ENCODE peak calls at places on chromosome 13, in five cellular contexts. One of them, this sample, is unnamed. For H3K4me1, the result is how much of the 10 kb centered on the place peaks cover.

GRCh38 chr13:33213797-33214196 is 71.8 kb downstream of the STARD13 start:
- DNase-seq in astrocyte: peak
- DNase-seq in PC-3: no peak
- DNase-seq in trophoblast cell: no peak
- DNase-seq in mesendoderm: no peak
- DNase-seq in this sample: peak

GRCh38 chr13:94722596-94722995 is 10.3 kb upstream of the SOX21 start:
- DNase-seq in astrocyte: peak
- DNase-seq in PC-3: no peak
- DNase-seq in trophoblast cell: peak
- DNase-seq in mesendoderm: no peak
- DNase-seq in this sample: no peak

GRCh38 chr13:90272356-90272755 is 1075.1 kb upstream of the MIR17HG start:
- DNase-seq in astrocyte: peak
- DNase-seq in PC-3: peak
- DNase-seq in trophoblast cell: no peak
- DNase-seq in mesendoderm: no peak
- DNase-seq in this sample: no peak

GRCh38 chr13:75135325-75135825 is 346.6 kb downstream of the TBC1D4 start:
- DNase-seq in astrocyte: peak
- DNase-seq in PC-3: peak
- DNase-seq in trophoblast cell: no peak
- DNase-seq in mesendoderm: peak
- DNase-seq in this sample: peak

GRCh38 chr13:46975173-46975572 is 78.3 kb upstream of the HTR2A start:
- DNase-seq in astrocyte: no peak
- DNase-seq in PC-3: no peak
- DNase-seq in trophoblast cell: no peak
- DNase-seq in mesendoderm: no peak
- DNase-seq in this sample: no peak

GRCh38 chr13:40401911-40402776 is 264.3 kb downstream of the FOXO1 start:
- DNase-seq in astrocyte: peak
- DNase-seq in PC-3: peak
- DNase-seq in trophoblast cell: peak
- DNase-seq in mesendoderm: peak
- DNase-seq in this sample: peak

GRCh38 chr13:63184693-63185092 is 1769.0 kb upstream of the PCDH20 start:
- DNase-seq in astrocyte: peak
- DNase-seq in PC-3: peak
- DNase-seq in trophoblast cell: peak
- DNase-seq in mesendoderm: peak
- DNase-seq in this sample: peak

GRCh38 chr13:23899555-23899954 is 2.3 kb upstream of the C1QTNF9B start:
- DNase-seq in astrocyte: peak
- DNase-seq in PC-3: peak
- DNase-seq in trophoblast cell: no peak
- DNase-seq in mesendoderm: no peak
- DNase-seq in this sample: peak

GRCh38 chr13:109666656-109667448 is 119.5 kb downstream of the IRS2 start:
- DNase-seq in astrocyte: peak
- DNase-seq in PC-3: peak
- DNase-seq in trophoblast cell: no peak
- DNase-seq in mesendoderm: peak
- DNase-seq in this sample: peak

GRCh38 chr13:112545866-112546265 is 42.1 kb downstream of the TUBGCP3 start:
- DNase-seq in astrocyte: peak
- DNase-seq in PC-3: no peak
- DNase-seq in trophoblast cell: no peak
- DNase-seq in mesendoderm: no peak
- DNase-seq in this sample: peak

GRCh38 chr13:99227331-99227900 is 26.8 kb downstream of the UBAC2 start:
- DNase-seq in astrocyte: no peak
- DNase-seq in PC-3: no peak
- DNase-seq in trophoblast cell: no peak
- DNase-seq in mesendoderm: no peak
- DNase-seq in this sample: no peak

GRCh38 chr13:99191900-99192399 is 8.7 kb upstream of the UBAC2 start:
- DNase-seq in astrocyte: no peak
- DNase-seq in PC-3: peak
- DNase-seq in trophoblast cell: no peak
- DNase-seq in mesendoderm: no peak
- DNase-seq in this sample: peak

GRCh38 chr13:51800456-51800855 is 3.5 kb downstream of the DHRS12 start:
- DNase-seq in astrocyte: no peak
- DNase-seq in PC-3: no peak
- DNase-seq in trophoblast cell: no peak
- DNase-seq in mesendoderm: no peak
- DNase-seq in this sample: no peak

GRCh38 chr13:110304256-110304655 is 2.7 kb downstream of the COL4A1 start:
- DNase-seq in astrocyte: no peak
- DNase-seq in PC-3: no peak
- DNase-seq in trophoblast cell: peak
- DNase-seq in mesendoderm: no peak
- DNase-seq in this sample: no peak

GRCh38 chr13:29730253-29730652 is 120.2 kb downstream of the UBL3 start:
- DNase-seq in astrocyte: no peak
- DNase-seq in PC-3: peak
- DNase-seq in trophoblast cell: no peak
- DNase-seq in mesendoderm: no peak
- DNase-seq in this sample: no peak

GRCh38 chr13:88097541-88097940 is 426.4 kb downstream of the SLITRK5 start:
- DNase-seq in astrocyte: no peak
- DNase-seq in PC-3: no peak
- DNase-seq in trophoblast cell: no peak
- DNase-seq in mesendoderm: no peak
- DNase-seq in this sample: no peak

GRCh38 chr13:21849323-21849722 is 178.4 kb downstream of the FGF9 start:
- DNase-seq in astrocyte: no peak
- DNase-seq in PC-3: peak
- DNase-seq in trophoblast cell: peak
- DNase-seq in mesendoderm: peak
- DNase-seq in this sample: no peak

DNA sequence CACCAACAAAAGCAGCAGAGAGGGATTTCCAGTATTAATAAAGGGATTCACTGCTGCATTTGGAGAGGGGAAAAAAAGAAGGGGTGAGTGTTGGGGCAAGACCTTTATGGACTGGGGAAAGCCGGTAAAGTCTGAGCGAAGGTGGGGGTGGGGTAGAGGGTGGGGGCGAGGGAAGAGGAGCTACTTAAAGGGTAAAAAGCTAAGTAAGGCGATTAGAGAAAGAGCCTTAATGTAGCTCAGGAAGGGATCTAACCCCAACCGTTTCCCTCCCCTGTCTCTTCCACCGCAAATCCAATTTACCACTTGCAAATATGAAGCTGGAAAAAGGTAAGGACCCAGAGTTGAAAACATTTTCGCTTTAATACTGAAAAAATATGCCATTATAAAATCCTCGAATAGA is 4.4 kb downstream of the SLITRK1 start:
- DNase-seq in astrocyte: no peak
- DNase-seq in PC-3: no peak
- DNase-seq in trophoblast cell: no peak
- DNase-seq in mesendoderm: no peak
- DNase-seq in this sample: no peak
- H3K9ac ChIP-seq in astrocyte: no peak
- H3K9ac ChIP-seq in PC-3: no peak
- H3K9ac ChIP-seq in trophoblast cell: no peak
- H3K9ac ChIP-seq in mesendoderm: no peak
- H3K9ac ChIP-seq in this sample: no peak

GRCh38 chr13:27160657-27161174 is 10.9 kb downstream of the USP12 start:
- DNase-seq in astrocyte: no peak
- DNase-seq in PC-3: no peak
- DNase-seq in trophoblast cell: no peak
- DNase-seq in mesendoderm: no peak
- DNase-seq in this sample: no peak
- H3K4me3 ChIP-seq in astrocyte: no peak
- H3K4me3 ChIP-seq in PC-3: no peak
- H3K4me3 ChIP-seq in trophoblast cell: no peak
- H3K4me3 ChIP-seq in mesendoderm: no peak
- H3K4me3 ChIP-seq in this sample: no peak

GRCh38 chr13:44758595-44759221 is 182.6 kb upstream of the TSC22D1 start:
- DNase-seq in astrocyte: peak
- DNase-seq in PC-3: peak
- DNase-seq in trophoblast cell: peak
- DNase-seq in mesendoderm: no peak
- DNase-seq in this sample: peak

GRCh38 chr13:44759723-44760360 is 183.7 kb upstream of the TSC22D1 start:
- DNase-seq in astrocyte: peak
- DNase-seq in PC-3: peak
- DNase-seq in trophoblast cell: peak
- DNase-seq in mesendoderm: no peak
- DNase-seq in this sample: peak

GRCh38 chr13:44760434-44760833 is 184.3 kb upstream of the TSC22D1 start:
- DNase-seq in astrocyte: no peak
- DNase-seq in PC-3: no peak
- DNase-seq in trophoblast cell: no peak
- DNase-seq in mesendoderm: no peak
- DNase-seq in this sample: no peak

GRCh38 chr13:44757671-44758070 is 181.5 kb upstream of the TSC22D1 start:
- DNase-seq in astrocyte: no peak
- DNase-seq in PC-3: no peak
- DNase-seq in trophoblast cell: no peak
- DNase-seq in mesendoderm: no peak
- DNase-seq in this sample: no peak

GRCh38 chr13:44759222-44759721 is 183.1 kb upstream of the TSC22D1 start:
- DNase-seq in astrocyte: peak
- DNase-seq in PC-3: no peak
- DNase-seq in trophoblast cell: no peak
- DNase-seq in mesendoderm: no peak
- DNase-seq in this sample: peak
- H3K4me1 ChIP-seq in astrocyte: half or more
- H3K4me1 ChIP-seq in PC-3: under half
- H3K4me1 ChIP-seq in trophoblast cell: under half
- H3K4me1 ChIP-seq in mesendoderm: under half
- H3K4me1 ChIP-seq in this sample: under half

GRCh38 chr13:106603568-106603967 is 35.6 kb upstream of the ARGLU1 start:
- DNase-seq in astrocyte: no peak
- DNase-seq in PC-3: no peak
- DNase-seq in trophoblast cell: no peak
- DNase-seq in mesendoderm: no peak
- DNase-seq in this sample: no peak

GRCh38 chr13:106612688-106613087 is 44.8 kb upstream of the ARGLU1 start:
- DNase-seq in astrocyte: no peak
- DNase-seq in PC-3: no peak
- DNase-seq in trophoblast cell: no peak
- DNase-seq in mesendoderm: no peak
- DNase-seq in this sample: peak

GRCh38 chr13:106610511-106610910 is 42.6 kb upstream of the ARGLU1 start:
- DNase-seq in astrocyte: peak
- DNase-seq in PC-3: peak
- DNase-seq in trophoblast cell: no peak
- DNase-seq in mesendoderm: no peak
- DNase-seq in this sample: peak

DNA sequence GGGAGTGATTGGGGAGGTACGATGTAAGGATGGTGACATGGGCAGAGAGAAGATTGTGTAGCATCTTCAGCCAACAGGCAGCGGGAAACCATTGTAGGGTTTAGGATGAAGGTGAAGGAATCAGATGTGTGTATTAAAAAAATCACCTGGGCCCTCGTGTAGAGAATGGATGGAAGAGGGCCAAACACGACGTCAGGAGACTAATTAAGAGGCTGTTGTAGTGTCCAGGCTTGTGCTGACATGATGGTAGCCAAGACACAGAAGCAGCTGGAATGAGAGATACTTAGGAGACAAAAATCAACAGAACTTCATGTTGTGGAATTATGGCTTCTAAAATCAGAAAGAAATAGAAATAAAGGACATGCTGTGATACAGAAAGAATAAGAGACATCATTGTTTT is 41.2 kb upstream of the ARGLU1 start:
- DNase-seq in astrocyte: no peak
- DNase-seq in PC-3: no peak
- DNase-seq in trophoblast cell: no peak
- DNase-seq in mesendoderm: no peak
- DNase-seq in this sample: no peak
- H3K9ac ChIP-seq in astrocyte: no peak
- H3K9ac ChIP-seq in PC-3: no peak
- H3K9ac ChIP-seq in trophoblast cell: no peak
- H3K9ac ChIP-seq in mesendoderm: no peak
- H3K9ac ChIP-seq in this sample: no peak

This sample was measured in adipocyte.